ENCODE peak calls at places on chromosomes 4 and X, in six cellular contexts. G, R, W, P, L and Q are unnamed samples.

GRCh38 chr4:142984871-142985585 is 138.9 kb upstream of the INPP4B start:
- DNase-seq in G (peak), R (no peak), L (no peak), P (no peak), W (peak), Q (peak)

GRCh38 chrX:3250946-3251345 is 95.5 kb downstream of the MXRA5 start:
- DNase-seq in G (no peak), P (no peak), W (peak), L (no peak), R (no peak), Q (no peak)

GRCh38 chr4:108626056-108626455 is 5.7 kb downstream of the RPL34 start:
- DNase-seq in L (no peak), G (no peak), P (no peak), R (no peak), W (no peak), Q (no peak)

GRCh38 chr4:68368566-68369473 is 18.9 kb upstream of the YTHDC1 start:
- DNase-seq in L (no peak), G (no peak), W (peak), R (no peak), P (no peak), Q (peak)

GRCh38 chr4:40515398-40516293 is 114.0 kb downstream of the RBM47 start:
- DNase-seq in R (no peak), W (no peak), L (no peak), P (peak), G (no peak), Q (peak)

GRCh38 chrX:107597791-107598190 is 30.5 kb upstream of the PRPS1 start:
- DNase-seq in G (no peak), W (no peak), P (no peak), L (no peak), R (no peak), Q (no peak)

GRCh38 chr4:29983890-29984289 is 736.3 kb upstream of the PCDH7 start:
- DNase-seq in L (no peak), P (no peak), G (no peak), W (no peak), R (no peak), Q (no peak)

GRCh38 chr4:18439306-18439705 is 417.8 kb upstream of the LCORL start:
- DNase-seq in R (no peak), P (no peak), L (no peak), G (no peak), W (no peak), Q (no peak)

GRCh38 chrX:109740076-109740809 is 7.2 kb upstream of the ACSL4 start:
- DNase-seq in P (no peak), W (peak), R (no peak), L (no peak), G (no peak), Q (no peak)

GRCh38 chr4:13364653-13365052 is 119.5 kb downstream of the RAB28 start:
- DNase-seq in G (no peak), P (no peak), R (no peak), L (no peak), W (no peak), Q (no peak)

GRCh38 chr4:10098770-10099139 is 17.8 kb downstream of the WDR1 start:
- DNase-seq in G (no peak), W (peak), L (peak), R (no peak), P (no peak), Q (peak)

GRCh38 chr4:80184791-80185756 is 12.2 kb upstream of the PRDM8 start:
- DNase-seq in W (no peak), L (no peak), R (no peak), G (peak), P (no peak), Q (no peak)

GRCh38 chr4:173509031-173510001 is 20.7 kb downstream of the HAND2 start:
- DNase-seq in L (no peak), W (no peak), G (peak), R (no peak), P (peak), Q (peak)

GRCh38 chrX:54182194-54182863 is 725 bp downstream of the FAM120C start:
- DNase-seq in G (peak), R (peak), W (no peak), L (peak), P (no peak), Q (peak)